ENCODE peak calls at places on chromosomes 5 and 9, in six cellular contexts. I is GM12878, A is SK-N-SH, N is HCT116, C is K562, T is H1. Z is an unnamed sample.
A peak's percentile ranks its signal among the peaks of the same experiment; 100 is the strongest.

GRCh38 chr9:20309209-20309608 is 313.1 kb downstream of the MLLT3 start:
- DNase-seq in I (no peak), A (no peak), N (no peak), C (no peak), T (no peak), Z (no peak)

GRCh38 chr9:77512876-77513275 is 135.2 kb downstream of the GNA14 start:
- DNase-seq in I (no peak), A (no peak), N (no peak), C (no peak), T (no peak), Z (peak; percentile 87)

GRCh38 chr9:91422832-91423711 is 560 bp downstream of the NFIL3 start:
- DNase-seq in I (no peak), A (no peak), N (no peak), C (peak; percentile 54), T (no peak), Z (peak; percentile 44)

GRCh38 chr5:96338624-96339023 is 94.4 kb downstream of the PCSK1 start:
- DNase-seq in I (no peak), A (no peak), N (no peak), C (no peak), T (no peak), Z (peak; percentile 54)

GRCh38 chr5:171907731-171908343 is 98.6 kb downstream of the FBXW11 start:
- DNase-seq in I (no peak), A (peak; percentile 52), N (peak; percentile 37), C (peak; percentile 48), T (no peak), Z (peak; percentile 56)

GRCh38 chr5:179343021-179343781 is 2.1 kb downstream of the ADAMTS2 start:
- DNase-seq in I (no peak), A (no peak), N (no peak), C (no peak), T (no peak), Z (no peak)

GRCh38 chr9:21696411-21696865 is 106.0 kb upstream of the MTAP start:
- DNase-seq in I (no peak), A (peak; percentile 18), N (no peak), C (no peak), T (peak; percentile 59), Z (peak; percentile 5)

GRCh38 chr5:158451203-158451982 is 592.4 kb upstream of the CLINT1 start:
- DNase-seq in I (no peak), A (peak; percentile 71), N (no peak), C (no peak), T (no peak), Z (no peak)

GRCh38 chr9:116475201-116475600 is 211.9 kb upstream of the TRIM32 start:
- DNase-seq in I (no peak), A (no peak), N (no peak), C (peak; percentile 36), T (no peak), Z (no peak)

GRCh38 chr5:62258654-62259053 is 47.4 kb upstream of the KIF2A start:
- DNase-seq in I (no peak), A (no peak), N (no peak), C (no peak), T (no peak), Z (no peak)

GRCh38 chr5:14726066-14726838 is 61.7 kb downstream of the OTULIN start:
- DNase-seq in I (no peak), A (no peak), N (no peak), C (no peak), T (no peak), Z (no peak)

GRCh38 chr9:133341369-133342082 is 5.5 kb upstream of the SURF6 start:
- DNase-seq in I (no peak), A (no peak), N (no peak), C (no peak), T (no peak), Z (no peak)

GRCh38 chr5:115490601-115491000 is 54.0 kb downstream of the FEM1C start:
- DNase-seq in I (no peak), A (no peak), N (no peak), C (no peak), T (no peak), Z (no peak)

GRCh38 chr5:121793791-121794190 is 57.9 kb upstream of the FTMT start:
- DNase-seq in I (no peak), A (no peak), N (no peak), C (no peak), T (no peak), Z (no peak)

GRCh38 chr9:129422032-129422842 is 198.7 kb downstream of the C9orf50 start:
- DNase-seq in I (no peak), A (no peak), N (no peak), C (no peak), T (no peak), Z (peak; percentile 21)

GRCh38 chr9:3824589-3824988 is 298.8 kb upstream of the RFX3 start:
- DNase-seq in I (no peak), A (no peak), N (no peak), C (no peak), T (no peak), Z (no peak)

GRCh38 chr5:72511371-72512178 is 4.4 kb upstream of the ZNF366 start:
- DNase-seq in I (no peak), A (no peak), N (no peak), C (no peak), T (no peak), Z (no peak)

GRCh38 chr5:90308787-90309585 is 100.6 kb downstream of the CETN3 start:
- DNase-seq in I (no peak), A (no peak), N (no peak), C (no peak), T (no peak), Z (peak; percentile 44)

GRCh38 chr5:32852535-32852934 is 141.4 kb downstream of the NPR3 start:
- DNase-seq in I (no peak), A (no peak), N (no peak), C (no peak), T (peak; percentile 33), Z (peak; percentile 22)

GRCh38 chr5:81429363-81429762 is 35.4 kb upstream of the ACOT12 start:
- DNase-seq in I (no peak), A (no peak), N (no peak), C (no peak), T (no peak), Z (no peak)

GRCh38 chr9:106859957-106860715 is 2.8 kb upstream of the ZNF462 start:
- DNase-seq in I (no peak), A (peak; percentile 54), N (peak; percentile 41), C (no peak), T (no peak), Z (no peak)

GRCh38 chr5:81829242-81829641 is 78.3 kb upstream of the SSBP2 start:
- DNase-seq in I (no peak), A (no peak), N (no peak), C (no peak), T (no peak), Z (no peak)

GRCh38 chr5:163456029-163456589 is 3.8 kb downstream of the NUDCD2 start:
- DNase-seq in I (no peak), A (no peak), N (no peak), C (no peak), T (no peak), Z (no peak)

GRCh38 chr5:3261081-3261480 is 334.6 kb upstream of the IRX1 start:
- DNase-seq in I (no peak), A (no peak), N (no peak), C (no peak), T (no peak), Z (no peak)

GRCh38 chr5:43007911-43008368 is 32.2 kb downstream of the ANXA2R start:
- DNase-seq in I (no peak), A (peak; percentile 57), N (no peak), C (peak; percentile 86), T (no peak), Z (peak; percentile 50)

GRCh38 chr9:116331241-116331640 is 177.7 kb downstream of the PAPPA start:
- DNase-seq in I (no peak), A (no peak), N (no peak), C (no peak), T (no peak), Z (no peak)

GRCh38 chr5:132753135-132753987 is 6.1 kb downstream of the CCNI2 start:
- DNase-seq in I (no peak), A (peak; percentile 47), N (no peak), C (no peak), T (no peak), Z (peak; percentile 29)

GRCh38 chr5:170220196-170220595 is 12.6 kb upstream of the C5orf58 start:
- DNase-seq in I (no peak), A (no peak), N (no peak), C (no peak), T (no peak), Z (no peak)

GRCh38 chr9:15416880-15417279 is 5.8 kb upstream of the SNAPC3 start:
- DNase-seq in I (no peak), A (peak; percentile 58), N (no peak), C (peak; percentile 30), T (no peak), Z (peak; percentile 56)

GRCh38 chr9:91803143-91803940 is 146.7 kb downstream of the ROR2 start:
- DNase-seq in I (no peak), A (no peak), N (no peak), C (no peak), T (no peak), Z (no peak)

GRCh38 chr5:151130922-151131891 is 26.4 kb downstream of the ANXA6 start:
- DNase-seq in I (no peak), A (no peak), N (no peak), C (no peak), T (no peak), Z (no peak)

GRCh38 chr5:100903036-100903887 is at the start of gene ST8SIA4:
- DNase-seq in I (peak; percentile 95), A (peak; percentile 25), N (no peak), C (peak; percentile 39), T (peak; percentile 76), Z (no peak)

GRCh38 chr5:100905259-100905914 is 2.3 kb upstream of the ST8SIA4 start:
- DNase-seq in I (no peak), A (no peak), N (no peak), C (no peak), T (no peak), Z (no peak)

GRCh38 chr5:100902406-100903035 is 561 bp downstream of the ST8SIA4 start:
- DNase-seq in I (no peak), A (no peak), N (no peak), C (no peak), T (no peak), Z (no peak)

GRCh38 chr5:100901851-100902341 is 1.2 kb downstream of the ST8SIA4 start:
- DNase-seq in I (no peak), A (no peak), N (no peak), C (no peak), T (no peak), Z (no peak)

GRCh38 chr5:100904259-100904822 is 1.3 kb upstream of the ST8SIA4 start:
- DNase-seq in I (no peak), A (no peak), N (no peak), C (no peak), T (no peak), Z (no peak)
- TF ChIP-seq YY1 in I (peak; percentile 32), A (no peak), N (no peak), C (no peak), T (no peak), Z (no peak)

GRCh38 chr9:137173795-137174664 is 2.2 kb upstream of the TMEM210 start:
- DNase-seq in I (no peak), A (peak; percentile 83), N (no peak), C (no peak), T (no peak), Z (no peak)
- TF ChIP-seq POLR2AphosphoS5 in I (no peak), A (no peak), N (no peak), C (no peak), T (no peak), Z (no peak)

GRCh38 chr9:122190597-122191381 is 31.1 kb downstream of the MORN5 start:
- DNase-seq in I (no peak), A (no peak), N (no peak), C (no peak), T (no peak), Z (peak; percentile 52)
- TF ChIP-seq YY1 in I (no peak), A (no peak), N (no peak), C (no peak), T (no peak), Z (peak; percentile 22)

GRCh38 chr9:100595391-100596199 is 17.7 kb downstream of the CAVIN4 start:
- DNase-seq in I (no peak), A (peak; percentile 57), N (peak; percentile 44), C (peak; percentile 52), T (no peak), Z (peak; percentile 39)
- TF ChIP-seq POLR2AphosphoS5 in I (no peak), A (no peak), N (no peak), C (no peak), T (no peak), Z (no peak)